ENCODE peak calls at places on chromosomes 2 and 18, in four cellular contexts. Y is foreskin fibroblast; O is activated CD8-positive, alpha-beta T cell treated with anti-CD3 and anti-CD28 coated beads for 36 hours; U is GM12865. J is an unnamed sample.
A peak's percentile ranks its signal among the peaks of the same experiment; 100 is the strongest.

GRCh38 chr2:167114018-167114417 is 225.7 kb downstream of the XIRP2 start:
- DNase-seq in U (no peak), Y (no peak), O (no peak), J (no peak)

GRCh38 chr18:57627488-57627887 is 5.9 kb upstream of the NARS1 start:
- DNase-seq in O (no peak), U (no peak), Y (peak; percentile 63), J (peak; percentile 28)

GRCh38 chr18:63843008-63843407 is 44.5 kb upstream of the SERPINB2 start:
- DNase-seq in O (no peak), Y (no peak), U (no peak), J (no peak)

GRCh38 chr2:156455366-156455975 is 19.3 kb downstream of the GPD2 start:
- DNase-seq in Y (peak; percentile 80), U (no peak), O (no peak), J (peak; percentile 33)

GRCh38 chr2:156736950-156737349 is 300.8 kb downstream of the GPD2 start:
- DNase-seq in U (no peak), Y (no peak), O (no peak), J (no peak)

GRCh38 chr2:171244466-171244969 is 83.8 kb upstream of the TLK1 start:
- DNase-seq in U (no peak), Y (peak; percentile 84), O (no peak), J (peak; percentile 74)

GRCh38 chr2:71457123-71457958 is 4.0 kb downstream of the DYSF start:
- DNase-seq in Y (no peak), O (no peak), U (no peak), J (no peak)

GRCh38 chr2:26660363-26660962 is 19.3 kb upstream of the CIB4 start:
- DNase-seq in U (no peak), Y (no peak), O (no peak), J (no peak)

GRCh38 chr2:204544961-204545860 is at the start of gene PARD3B:
- DNase-seq in O (peak; percentile 44), Y (peak; percentile 87), U (peak; percentile 16), J (peak; percentile 37)

GRCh38 chr18:24683965-24684364 is 223.5 kb downstream of the HRH4 start:
- DNase-seq in Y (no peak), U (no peak), O (no peak), J (no peak)

GRCh38 chr2:188089896-188090295 is 201.8 kb upstream of the GULP1 start:
- DNase-seq in U (no peak), Y (peak; percentile 31), O (no peak), J (peak; percentile 10)

GRCh38 chr18:48922203-48922800 is 28.5 kb downstream of the SMAD7 start:
- DNase-seq in Y (no peak), O (no peak), U (no peak), J (peak; percentile 35)

GRCh38 chr2:96074156-96074555 is 39.4 kb upstream of the GPAT2 start:
- DNase-seq in U (no peak), Y (no peak), O (no peak), J (no peak)

GRCh38 chr2:108323619-108324018 is 34.9 kb downstream of the SULT1C2 start:
- DNase-seq in U (no peak), O (no peak), Y (peak; percentile 70), J (peak; percentile 13)

GRCh38 chr2:39275016-39275415 is 31.2 kb upstream of the CDKL4 start:
- DNase-seq in Y (peak; percentile 8), U (no peak), O (no peak), J (no peak)

GRCh38 chr2:61793389-61793836 is 60.4 kb downstream of the FAM161A start:
- DNase-seq in O (peak; percentile 87), U (peak; percentile 87), Y (peak; percentile 80), J (peak; percentile 53)

GRCh38 chr18:66511810-66512209 is 92.1 kb downstream of the CDH19 start:
- DNase-seq in Y (no peak), O (no peak), U (no peak), J (no peak)

GRCh38 chr2:19900536-19901200 is 1.1 kb downstream of the TTC32 start:
- DNase-seq in Y (peak; percentile 23), U (peak; percentile 51), O (peak; percentile 45), J (peak; percentile 0)

GRCh38 chr2:16774980-16775963 is 109.6 kb upstream of the CYRIA start:
- DNase-seq in O (no peak), U (no peak), Y (no peak), J (no peak)

GRCh38 chr18:45850021-45850420 is 24.5 kb downstream of the SIGLEC15 start:
- DNase-seq in Y (no peak), U (peak; percentile 48), O (no peak), J (peak; percentile 29)
- TF ChIP-seq CTCF in Y (peak; percentile 33), U (peak; percentile 40), O (no peak), J (peak; percentile 75)

GRCh38 chr2:164126960-164127359 is 391.2 kb upstream of the FIGN start:
- DNase-seq in Y (no peak), O (no peak), U (no peak), J (no peak)
- TF ChIP-seq CTCF in Y (peak; percentile 17), O (no peak), U (no peak), J (no peak)

GRCh38 chr2:30871980-30872789 is 64.9 kb upstream of the CAPN13 start:
- DNase-seq in Y (peak; percentile 22), U (no peak), O (no peak), J (no peak)

GRCh38 chr2:30871440-30871839 is 64.2 kb upstream of the CAPN13 start:
- DNase-seq in Y (no peak), O (no peak), U (no peak), J (no peak)

GRCh38 chr2:30872797-30873196 is 65.6 kb upstream of the CAPN13 start:
- DNase-seq in U (no peak), O (no peak), Y (no peak), J (no peak)

GRCh38 chr2:30867385-30867784 is 60.1 kb upstream of the CAPN13 start:
- DNase-seq in Y (no peak), O (no peak), U (no peak), J (no peak)

GRCh38 chr2:30869988-30870387 is 62.7 kb upstream of the CAPN13 start:
- DNase-seq in U (no peak), O (no peak), Y (no peak), J (no peak)
- TF ChIP-seq CTCF in U (no peak), O (no peak), Y (no peak), J (no peak)

GRCh38 chr2:677056-677949 is at the start of gene TMEM18:
- DNase-seq in O (peak; percentile 96), U (peak; percentile 99), Y (peak; percentile 99), J (peak; percentile 99)
- TF ChIP-seq CTCF in O (no peak), U (peak; percentile 13), Y (peak; percentile 16), J (peak; percentile 62)

GRCh38 chr2:234881413-234882241 is 70.2 kb upstream of the SH3BP4 start:
- DNase-seq in O (peak; percentile 78), Y (peak; percentile 77), U (peak; percentile 42), J (peak; percentile 60)
- TF ChIP-seq CTCF in O (peak; percentile 59), Y (peak; percentile 57), U (peak; percentile 31), J (peak; percentile 91)

GRCh38 chr2:46875226-46875899 is 40.2 kb downstream of the MCFD2 start:
- DNase-seq in O (no peak), Y (no peak), U (no peak), J (no peak)

GRCh38 chr2:46877619-46878113 is 37.9 kb downstream of the MCFD2 start:
- DNase-seq in O (no peak), Y (no peak), U (no peak), J (no peak)

GRCh38 chr2:46878886-46879285 is 36.7 kb downstream of the MCFD2 start:
- DNase-seq in Y (peak; percentile 59), O (no peak), U (no peak), J (no peak)

GRCh38 chr2:46878240-46878877 is 37.2 kb downstream of the MCFD2 start:
- DNase-seq in O (no peak), Y (no peak), U (no peak), J (no peak)

DNA sequence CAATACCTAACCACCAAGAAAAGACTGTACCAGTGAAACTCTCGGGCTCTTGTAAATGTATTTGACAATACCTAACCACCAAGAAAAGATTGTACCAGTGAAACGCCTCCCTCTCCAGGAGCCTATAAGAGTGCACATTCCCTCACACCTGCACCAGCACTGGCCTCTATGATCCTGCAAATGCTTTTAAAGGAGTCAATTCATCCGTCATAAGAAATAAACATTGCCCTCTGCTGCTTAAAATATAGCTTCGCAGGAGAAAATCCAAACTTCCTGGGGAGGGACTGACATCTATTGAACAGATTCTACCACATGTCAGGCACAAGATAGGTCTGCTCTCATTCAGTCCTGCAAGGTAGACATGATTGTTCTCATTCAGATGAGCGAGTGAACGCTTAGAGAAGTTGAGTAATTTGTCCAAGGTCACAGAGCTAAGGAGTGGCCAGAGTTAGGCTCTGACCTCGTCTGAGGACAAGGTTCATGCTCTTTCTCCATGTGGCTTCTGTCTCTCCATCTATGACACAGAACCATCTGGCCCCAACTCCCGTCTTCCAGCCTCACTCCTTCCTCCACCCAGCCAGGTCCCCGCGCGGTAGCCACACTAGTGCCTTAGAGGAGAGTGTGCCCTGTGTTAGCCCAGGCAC is 38.7 kb downstream of the MCFD2 start:
- DNase-seq in Y (peak; percentile 83), O (no peak), U (peak; percentile 53), J (peak; percentile 76)
- TF ChIP-seq CTCF in Y (peak; percentile 50), O (peak; percentile 32), U (no peak), J (peak; percentile 80)

DNA sequence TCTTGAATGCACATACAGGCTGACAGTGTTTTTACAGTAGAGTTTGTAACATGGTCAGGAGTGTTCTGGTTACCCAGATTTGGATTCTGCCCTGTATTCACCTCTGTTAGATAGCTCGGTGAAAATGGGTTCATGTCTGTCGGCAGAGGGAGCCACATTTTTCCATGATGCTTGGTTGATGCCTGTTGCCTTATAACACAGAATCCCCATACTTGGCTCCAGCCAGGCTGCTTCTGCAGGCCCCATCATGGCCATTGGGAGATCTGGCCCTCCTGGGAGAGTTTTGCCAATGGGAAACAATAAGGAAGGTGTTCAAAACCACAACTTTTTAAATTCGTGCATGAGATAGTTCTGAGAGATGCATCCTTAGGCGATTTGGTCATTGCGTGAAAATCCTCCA is 78.1 kb downstream of the WDSUB1 start:
- DNase-seq in Y (no peak), U (no peak), O (no peak), J (no peak)
- TF ChIP-seq CTCF in Y (no peak), U (no peak), O (no peak), J (no peak)

GRCh38 chr2:75896779-75897366 is 186.2 kb upstream of the GCFC2 start:
- DNase-seq in U (peak; percentile 79), Y (no peak), O (peak; percentile 7), J (no peak)
- TF ChIP-seq CTCF in U (peak; percentile 77), Y (peak; percentile 15), O (no peak), J (no peak)

GRCh38 chr2:149716687-149717086 is 129.1 kb upstream of the MMADHC start:
- DNase-seq in U (no peak), O (no peak), Y (no peak), J (no peak)

GRCh38 chr2:149719695-149720094 is 132.1 kb upstream of the MMADHC start:
- DNase-seq in Y (peak; percentile 61), O (no peak), U (no peak), J (no peak)

GRCh38 chr2:149715894-149716293 is 128.3 kb upstream of the MMADHC start:
- DNase-seq in O (no peak), Y (no peak), U (no peak), J (no peak)

GRCh38 chr2:149720615-149721014 is 133.0 kb upstream of the MMADHC start:
- DNase-seq in U (no peak), Y (peak; percentile 80), O (no peak), J (no peak)

GRCh38 chr2:149715005-149715592 is 127.5 kb upstream of the MMADHC start:
- DNase-seq in Y (peak; percentile 75), O (no peak), U (peak; percentile 13), J (peak; percentile 53)
- TF ChIP-seq CTCF in Y (peak; percentile 64), O (no peak), U (peak; percentile 49), J (peak; percentile 81)

J was measured in HFFc6.